ENCODE peak calls at places on chromosomes 4 and X, in seven cellular contexts. W is epithelial cell of esophagus; R is brain microvascular endothelial cell; H is kidney glomerular epithelial cell; E is NCI-H146; D is activated naive CD4-positive, alpha-beta T cell; I is non-pigmented ciliary epithelial cell. B is an unnamed sample.

GRCh38 chr4:138663883-138664282 is 351.7 kb upstream of the NOCT start:
- DNase-seq in W (no peak), R (no peak), H (no peak), E (no peak), D (no peak), I (no peak), B (no peak)

GRCh38 chrX:55451990-55452824 is at the start of gene MAGEH1:
- DNase-seq in W (peak), R (peak), H (peak), E (peak), D (peak), I (peak), B (peak)

GRCh38 chrX:1417921-1418875 is 26.3 kb upstream of the SLC25A6 start:
- DNase-seq in W (no peak), R (no peak), H (no peak), E (no peak), D (no peak), I (no peak), B (no peak)

GRCh38 chrX:33336783-33337182 is 125.4 kb upstream of the DMD start:
- DNase-seq in W (peak), R (peak), H (no peak), E (no peak), D (no peak), I (no peak), B (no peak)

GRCh38 chrX:121781991-121782390 is 734.6 kb downstream of the GLUD2 start:
- DNase-seq in W (peak), R (no peak), H (no peak), E (no peak), D (no peak), I (no peak), B (no peak)

GRCh38 chr4:128573781-128574508 is 235.6 kb upstream of the JADE1 start:
- DNase-seq in W (peak), R (peak), H (peak), E (no peak), D (no peak), I (peak), B (no peak)

GRCh38 chr4:22607382-22607781 is 85.4 kb upstream of the GBA3 start:
- DNase-seq in W (peak), R (no peak), H (peak), E (peak), D (peak), I (peak), B (no peak)

GRCh38 chr4:186839122-186840037 is 115.7 kb upstream of the FAT1 start:
- DNase-seq in W (peak), R (peak), H (peak), E (no peak), D (no peak), I (peak), B (no peak)

GRCh38 chr4:19399001-19399400 is 852.7 kb upstream of the SLIT2 start:
- DNase-seq in W (no peak), R (no peak), H (no peak), E (no peak), D (no peak), I (no peak), B (no peak)

GRCh38 chrX:20309796-20310195 is 43.1 kb upstream of the RPS6KA3 start:
- DNase-seq in W (no peak), R (peak), H (no peak), E (no peak), D (no peak), I (peak), B (no peak)

B was measured in effector memory CD4-positive, alpha-beta T cell.